ENCODE peak calls at places on chromosome 7, in nine cellular contexts. M, D, G, H, V, P, A, N and O are unnamed samples.
A peak's percentile ranks its signal among the peaks of the same experiment; 100 is the strongest.

GRCh38 chr7:4103352-4104091 is 578.6 kb upstream of the FOXK1 start:
- DNase-seq in M (no peak), D (no peak), G (no peak), H (peak; percentile 47), V (no peak), P (no peak), A (no peak), N (no peak), O (peak; percentile 48)

GRCh38 chr7:87806150-87806549 is 70.0 kb downstream of the SLC25A40 start:
- DNase-seq in M (no peak), D (no peak), G (no peak), H (no peak), V (no peak), P (no peak), A (no peak), N (no peak), O (no peak)

GRCh38 chr7:27516415-27516814 is 146.3 kb downstream of the HIBADH start:
- DNase-seq in M (no peak), D (no peak), G (no peak), H (peak; percentile 29), V (no peak), P (no peak), A (no peak), N (no peak), O (no peak)

GRCh38 chr7:151080522-151081169 is at the start of gene FASTK:
- DNase-seq in M (peak; percentile 96), D (peak; percentile 94), G (peak; percentile 95), H (peak; percentile 94), V (peak; percentile 92), P (peak; percentile 81), A (peak; percentile 95), N (peak; percentile 95), O (peak; percentile 81)

GRCh38 chr7:94296886-94297285 is 97.8 kb upstream of the COL1A2 start:
- DNase-seq in M (no peak), D (no peak), G (no peak), H (no peak), V (no peak), P (no peak), A (no peak), N (no peak), O (no peak)

GRCh38 chr7:106841896-106842390 is 23.1 kb upstream of the PIK3CG start:
- DNase-seq in M (no peak), D (no peak), G (no peak), H (no peak), V (no peak), P (no peak), A (peak; percentile 73), N (no peak), O (no peak)

GRCh38 chr7:23335621-23336020 is 36.5 kb downstream of the MALSU1 start:
- DNase-seq in M (no peak), D (no peak), G (no peak), H (no peak), V (no peak), P (no peak), A (no peak), N (no peak), O (peak; percentile 9)

GRCh38 chr7:81816312-81816711 is 46.5 kb upstream of the HGF start:
- DNase-seq in M (no peak), D (no peak), G (no peak), H (no peak), V (no peak), P (no peak), A (no peak), N (no peak), O (peak; percentile 20)

GRCh38 chr7:30931927-30932540 is 20.4 kb downstream of the AQP1 start:
- DNase-seq in M (no peak), D (no peak), G (no peak), H (no peak), V (no peak), P (no peak), A (no peak), N (peak; percentile 37), O (no peak)

DNA sequence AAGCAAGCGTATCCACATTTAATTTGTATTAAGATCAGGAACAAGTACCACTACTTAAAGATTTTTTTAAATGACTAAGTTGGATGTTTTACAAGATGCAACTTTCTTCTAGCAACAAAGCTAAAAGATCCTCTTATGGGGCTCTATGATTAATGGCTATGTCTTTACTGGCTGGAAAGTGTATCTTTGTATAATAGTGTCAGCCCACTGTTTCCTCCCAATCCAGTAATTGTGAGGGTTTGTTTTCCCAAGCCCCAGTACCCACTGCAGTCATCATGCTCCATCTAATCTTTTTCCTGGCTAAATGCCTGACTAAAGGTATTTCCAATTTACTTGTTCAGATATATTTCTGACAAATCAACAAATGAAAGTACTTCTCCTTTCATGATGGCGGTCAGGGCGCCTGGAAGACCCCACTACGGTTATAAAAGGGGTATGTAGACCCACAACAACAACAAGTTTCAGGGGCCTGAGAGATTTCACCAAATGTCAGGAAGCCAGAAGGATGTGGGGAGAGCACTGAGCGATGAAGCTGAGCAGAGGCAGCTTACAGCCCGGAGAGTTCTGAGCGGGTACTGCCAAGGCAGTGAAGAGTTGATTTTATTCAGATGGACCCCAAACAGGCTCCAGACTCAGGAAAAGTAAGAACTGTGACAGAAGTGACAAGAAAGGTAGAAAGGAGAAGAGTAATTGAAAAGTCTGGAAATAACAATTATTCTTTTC is 222.6 kb upstream of the KLF14 start:
- DNase-seq in M (no peak), D (no peak), G (no peak), H (no peak), V (no peak), P (no peak), A (no peak), N (no peak), O (no peak)
- H3K4me1 ChIP-seq in M (no peaks in the 10 kb centered on the region), D (peaks cover 37% of the 10 kb centered on the region), G (peaks cover 52% of the 10 kb centered on the region), H (peaks cover 19% of the 10 kb centered on the region), V (peaks cover 79% of the 10 kb centered on the region), P (peaks cover 68% of the 10 kb centered on the region), A (no peaks in the 10 kb centered on the region), N (peaks cover 35% of the 10 kb centered on the region), O (peaks cover 22% of the 10 kb centered on the region)

DNA sequence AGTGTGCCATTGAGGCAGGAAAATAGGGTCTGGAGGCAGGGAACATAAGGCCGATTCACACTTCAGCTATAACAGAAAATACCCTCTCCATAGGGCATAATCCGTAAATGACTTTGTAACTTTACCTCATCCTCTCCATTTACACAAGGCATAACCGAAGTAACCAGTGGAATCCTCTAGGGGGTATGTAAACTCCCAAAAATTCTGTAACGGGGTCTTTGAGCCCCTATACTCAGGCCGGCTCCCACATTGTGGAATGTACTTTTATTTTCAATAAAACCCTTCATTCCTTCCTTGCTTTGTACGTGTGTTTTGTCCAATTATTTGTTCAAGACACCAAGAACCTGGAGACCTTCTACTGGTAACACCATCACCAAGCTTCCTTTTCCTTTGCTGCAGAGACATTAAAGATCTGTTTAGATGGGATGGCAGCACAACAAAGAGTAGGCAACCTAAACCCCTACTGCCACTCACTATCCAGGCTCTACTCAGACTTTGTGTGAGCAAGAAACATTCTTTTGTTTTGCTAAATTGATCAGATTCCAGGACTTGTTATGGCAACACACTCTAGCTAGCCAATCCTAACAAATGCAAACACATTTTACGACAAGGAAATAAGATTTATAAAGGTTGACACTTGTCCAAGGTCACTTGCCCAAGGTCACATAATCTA is 99.3 kb downstream of the DGKI start:
- DNase-seq in M (no peak), D (no peak), G (no peak), H (peak; percentile 80), V (no peak), P (no peak), A (no peak), N (no peak), O (no peak)
- TF ChIP-seq CTCF in M (no peak), D (no peak), G (no peak), H (no peak), V (no peak), P (no peak), A (peak; percentile 7), N (no peak), O (no peak)

DNA sequence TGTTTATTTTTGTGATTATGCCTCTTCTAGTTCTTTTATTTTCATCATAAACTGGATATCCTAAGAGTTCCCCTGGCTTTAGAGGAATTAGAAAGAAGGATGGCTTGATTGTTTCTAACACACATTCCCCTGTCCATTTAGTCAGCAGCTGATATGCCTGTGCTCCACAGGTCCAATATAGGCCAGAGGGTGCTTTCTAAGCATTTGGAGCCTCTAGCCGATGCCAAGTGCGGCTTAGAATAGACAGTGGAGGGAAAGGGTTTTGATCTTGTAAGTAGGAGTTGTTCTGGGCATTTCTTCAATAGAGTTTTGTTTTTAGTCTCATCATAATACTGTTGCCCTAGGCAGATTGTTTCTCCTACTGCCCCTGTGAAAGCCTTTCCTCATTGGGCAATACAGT is 6.6 kb downstream of the CYP3A43 start:
- DNase-seq in M (no peak), D (no peak), G (no peak), H (no peak), V (no peak), P (no peak), A (no peak), N (no peak), O (no peak)
- H3K27me3 ChIP-seq in M (no peaks in the 10 kb centered on the region), D (no peaks in the 10 kb centered on the region), G (no peaks in the 10 kb centered on the region), H (no peaks in the 10 kb centered on the region), V (no peaks in the 10 kb centered on the region), P (no peaks in the 10 kb centered on the region), A (peaks cover 40% of the 10 kb centered on the region), N (no peaks in the 10 kb centered on the region), O (no peaks in the 10 kb centered on the region)

GRCh38 chr7:137969828-137970227 is 32.1 kb downstream of the CREB3L2 start:
- DNase-seq in M (no peak), D (no peak), G (no peak), H (no peak), V (no peak), P (no peak), A (no peak), N (no peak), O (no peak)

GRCh38 chr7:137967143-137968018 is 34.5 kb downstream of the CREB3L2 start:
- DNase-seq in M (no peak), D (no peak), G (no peak), H (peak; percentile 41), V (no peak), P (no peak), A (no peak), N (no peak), O (peak; percentile 62)

GRCh38 chr7:137968890-137969289 is 33.0 kb downstream of the CREB3L2 start:
- DNase-seq in M (no peak), D (no peak), G (no peak), H (no peak), V (no peak), P (no peak), A (no peak), N (no peak), O (no peak)

GRCh38 chr7:137966636-137967142 is 35.2 kb downstream of the CREB3L2 start:
- DNase-seq in M (no peak), D (no peak), G (no peak), H (no peak), V (no peak), P (no peak), A (no peak), N (no peak), O (no peak)

DNA sequence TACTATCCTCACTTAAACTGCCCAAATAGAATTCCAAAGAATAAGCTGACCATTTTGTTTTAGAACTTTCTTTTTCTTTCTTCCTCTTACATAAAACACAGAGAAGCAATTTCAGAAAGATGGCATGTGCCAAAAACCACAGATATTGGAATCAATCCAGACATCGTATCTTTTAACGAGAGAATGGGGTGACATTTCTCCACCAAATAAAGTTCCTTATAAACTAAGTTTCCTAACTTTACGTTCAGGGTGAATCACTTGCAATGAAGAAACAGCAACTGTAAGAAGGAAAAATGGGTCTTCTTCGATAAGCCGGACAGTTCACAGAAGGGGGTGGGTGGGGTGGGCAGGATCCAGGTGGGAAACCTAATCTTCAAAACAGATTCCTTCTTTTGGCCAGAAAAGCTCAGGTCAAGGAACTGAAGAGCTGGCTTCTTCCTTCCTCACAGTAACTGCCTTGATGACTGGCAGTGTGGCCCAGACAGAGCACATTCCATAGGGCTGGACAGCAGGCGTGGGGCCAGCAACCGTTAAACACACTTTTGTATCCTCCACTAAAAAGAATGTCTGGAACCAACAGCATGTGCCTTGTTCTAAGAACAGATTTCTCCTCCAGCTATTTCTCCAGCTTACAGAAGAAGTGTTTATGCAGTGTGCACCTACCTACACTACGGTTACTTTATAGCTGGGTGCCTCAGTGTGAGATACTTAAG is 31.5 kb downstream of the CREB3L2 start:
- DNase-seq in M (peak; percentile 54), D (peak; percentile 75), G (peak; percentile 56), H (no peak), V (peak; percentile 63), P (no peak), A (no peak), N (no peak), O (no peak)
- H3K4me1 ChIP-seq in M (peaks cover 48% of the 10 kb centered on the region), D (peaks cover 63% of the 10 kb centered on the region), G (peaks cover 39% of the 10 kb centered on the region), H (peaks cover 16% of the 10 kb centered on the region), V (peaks cover 87% of the 10 kb centered on the region), P (peaks cover 5% of the 10 kb centered on the region), A (no peaks in the 10 kb centered on the region), N (peaks cover 38% of the 10 kb centered on the region), O (peaks cover 10% of the 10 kb centered on the region)